ENCODE peak calls at places on chromosomes 12 and 14, in four cellular contexts. One of them, this sample, is unnamed.

GRCh38 chr12:118958520-118958919 is 22.8 kb upstream of the SRRM4 start:
- DNase-seq in IMR-90: no peak
- DNase-seq in Peyer's patch: no peak
- DNase-seq in CD8-positive, alpha-beta T cell: no peak
- DNase-seq in this sample: no peak

GRCh38 chr14:68968051-68968450 is 11.1 kb downstream of the ACTN1 start:
- DNase-seq in IMR-90: no peak
- DNase-seq in CD8-positive, alpha-beta T cell: peak; percentile 66
- DNase-seq in Peyer's patch: no peak
- DNase-seq in this sample: no peak

GRCh38 chr12:110224379-110225304 is 56.4 kb upstream of the ATP2A2 start:
- DNase-seq in CD8-positive, alpha-beta T cell: no peak
- DNase-seq in Peyer's patch: no peak
- DNase-seq in IMR-90: peak; percentile 89
- DNase-seq in this sample: no peak

GRCh38 chr12:52440821-52441319 is 6.7 kb upstream of the KRT75 start:
- DNase-seq in CD8-positive, alpha-beta T cell: no peak
- DNase-seq in Peyer's patch: no peak
- DNase-seq in IMR-90: peak; percentile 53
- DNase-seq in this sample: no peak

GRCh38 chr14:36604757-36605505 is 22.5 kb upstream of the NKX2-8 start:
- DNase-seq in CD8-positive, alpha-beta T cell: no peak
- DNase-seq in IMR-90: peak; percentile 66
- DNase-seq in Peyer's patch: no peak
- DNase-seq in this sample: no peak

GRCh38 chr12:1663440-1664132 is 27.3 kb upstream of the ADIPOR2 start:
- DNase-seq in Peyer's patch: no peak
- DNase-seq in CD8-positive, alpha-beta T cell: no peak
- DNase-seq in IMR-90: no peak
- DNase-seq in this sample: no peak

GRCh38 chr14:95272057-95272456 is 47.7 kb downstream of the CLMN start:
- DNase-seq in Peyer's patch: peak; percentile 53
- DNase-seq in IMR-90: no peak
- DNase-seq in CD8-positive, alpha-beta T cell: no peak
- DNase-seq in this sample: no peak

GRCh38 chr12:6199531-6200265 is 502 bp upstream of the CD9 start:
- DNase-seq in Peyer's patch: peak; percentile 73
- DNase-seq in IMR-90: no peak
- DNase-seq in CD8-positive, alpha-beta T cell: no peak
- DNase-seq in this sample: no peak

GRCh38 chr14:35287481-35288013 is 4.6 kb upstream of the PSMA6 start:
- DNase-seq in CD8-positive, alpha-beta T cell: no peak
- DNase-seq in Peyer's patch: no peak
- DNase-seq in IMR-90: no peak
- DNase-seq in this sample: no peak

GRCh38 chr12:12376636-12377448 is 20.0 kb downstream of the BORCS5 start:
- DNase-seq in IMR-90: peak; percentile 86
- DNase-seq in Peyer's patch: no peak
- DNase-seq in CD8-positive, alpha-beta T cell: no peak
- DNase-seq in this sample: peak; percentile 57

GRCh38 chr12:102958073-102958829 is 777 bp downstream of the ASCL1 start:
- DNase-seq in IMR-90: peak; percentile 19
- DNase-seq in Peyer's patch: no peak
- DNase-seq in CD8-positive, alpha-beta T cell: no peak
- DNase-seq in this sample: peak; percentile 86

GRCh38 chr14:41806355-41806975 is 199.8 kb downstream of the LRFN5 start:
- DNase-seq in CD8-positive, alpha-beta T cell: no peak
- DNase-seq in IMR-90: no peak
- DNase-seq in Peyer's patch: no peak
- DNase-seq in this sample: no peak

GRCh38 chr14:22047105-22047504 is 373.5 kb upstream of the OR4E1 start:
- DNase-seq in CD8-positive, alpha-beta T cell: no peak
- DNase-seq in IMR-90: no peak
- DNase-seq in Peyer's patch: no peak
- DNase-seq in this sample: no peak

GRCh38 chr14:105258846-105259245 is 10.5 kb downstream of the BTBD6 start:
- DNase-seq in Peyer's patch: no peak
- DNase-seq in IMR-90: peak; percentile 54
- DNase-seq in CD8-positive, alpha-beta T cell: no peak
- DNase-seq in this sample: no peak

GRCh38 chr12:53481957-53482586 is 17.2 kb downstream of the MAP3K12 start:
- DNase-seq in IMR-90: no peak
- DNase-seq in CD8-positive, alpha-beta T cell: no peak
- DNase-seq in Peyer's patch: no peak
- DNase-seq in this sample: no peak

GRCh38 chr12:14960548-14961465 is 594 bp downstream of the ARHGDIB start:
- DNase-seq in IMR-90: peak; percentile 36
- DNase-seq in Peyer's patch: no peak
- DNase-seq in CD8-positive, alpha-beta T cell: peak; percentile 37
- DNase-seq in this sample: peak; percentile 54

GRCh38 chr14:102525213-102526143 is 15.9 kb upstream of the ANKRD9 start:
- DNase-seq in Peyer's patch: peak; percentile 51
- DNase-seq in CD8-positive, alpha-beta T cell: no peak
- DNase-seq in IMR-90: peak; percentile 59
- DNase-seq in this sample: no peak

GRCh38 chr12:131047789-131048610 is 94.3 kb downstream of the ADGRD1 start:
- DNase-seq in Peyer's patch: peak; percentile 43
- DNase-seq in CD8-positive, alpha-beta T cell: no peak
- DNase-seq in IMR-90: no peak
- DNase-seq in this sample: no peak

GRCh38 chr12:23950775-23951391 is 1.4 kb upstream of the SOX5 start:
- DNase-seq in CD8-positive, alpha-beta T cell: no peak
- DNase-seq in IMR-90: peak; percentile 17
- DNase-seq in Peyer's patch: no peak
- DNase-seq in this sample: no peak

GRCh38 chr12:127455347-127456265 is 811.4 kb upstream of the TMEM132C start:
- DNase-seq in Peyer's patch: no peak
- DNase-seq in CD8-positive, alpha-beta T cell: no peak
- DNase-seq in IMR-90: no peak
- DNase-seq in this sample: no peak

GRCh38 chr12:52221912-52222457 is 11.1 kb upstream of the KRT7 start:
- DNase-seq in CD8-positive, alpha-beta T cell: peak; percentile 34
- DNase-seq in Peyer's patch: peak; percentile 73
- DNase-seq in IMR-90: peak; percentile 25
- DNase-seq in this sample: peak; percentile 33

GRCh38 chr12:9669534-9669933 is at the start of gene CLEC2D:
- DNase-seq in IMR-90: no peak
- DNase-seq in CD8-positive, alpha-beta T cell: no peak
- DNase-seq in Peyer's patch: no peak
- DNase-seq in this sample: peak; percentile 71

GRCh38 chr14:30005114-30005698 is 77.6 kb upstream of the PRKD1 start:
- DNase-seq in IMR-90: peak; percentile 89
- DNase-seq in CD8-positive, alpha-beta T cell: no peak
- DNase-seq in Peyer's patch: no peak
- DNase-seq in this sample: no peak

DNA sequence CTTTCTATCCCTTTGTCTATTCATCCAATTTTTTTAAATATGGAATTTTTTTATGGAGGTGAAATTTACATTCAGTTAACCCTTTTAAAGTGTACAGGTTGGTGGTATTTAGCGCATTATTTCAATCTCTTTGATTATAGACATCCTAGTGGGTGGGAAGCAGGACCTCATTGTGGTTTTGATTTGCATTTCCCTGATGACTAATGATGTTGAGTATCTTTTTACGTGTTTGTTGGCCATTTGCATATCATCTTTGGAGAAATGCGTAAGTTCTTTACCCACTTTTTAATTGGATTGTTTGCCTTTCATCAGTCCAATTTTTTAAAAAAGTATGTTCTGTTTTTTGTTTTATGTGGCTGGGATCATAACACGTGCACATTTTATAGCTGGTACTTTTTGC is 20.8 kb downstream of the PAPLN start:
- DNase-seq in Peyer's patch: no peak
- DNase-seq in CD8-positive, alpha-beta T cell: no peak
- DNase-seq in IMR-90: no peak
- DNase-seq in this sample: no peak
- H3K4me3 ChIP-seq in Peyer's patch: no peak overlapping the region
- H3K4me3 ChIP-seq in CD8-positive, alpha-beta T cell: no peak overlapping the region
- H3K4me3 ChIP-seq in IMR-90: no peak overlapping the region
- H3K4me3 ChIP-seq in this sample: no peak overlapping the region

GRCh38 chr12:4809449-4810218 is 89.4 kb downstream of the GALNT8 start:
- DNase-seq in IMR-90: no peak
- DNase-seq in Peyer's patch: no peak
- DNase-seq in CD8-positive, alpha-beta T cell: no peak
- DNase-seq in this sample: no peak

GRCh38 chr12:4809013-4809448 is 88.8 kb downstream of the GALNT8 start:
- DNase-seq in Peyer's patch: no peak
- DNase-seq in CD8-positive, alpha-beta T cell: no peak
- DNase-seq in IMR-90: no peak
- DNase-seq in this sample: peak; percentile 67

GRCh38 chr12:4812621-4813327 is 92.6 kb downstream of the GALNT8 start:
- DNase-seq in Peyer's patch: no peak
- DNase-seq in IMR-90: no peak
- DNase-seq in CD8-positive, alpha-beta T cell: no peak
- DNase-seq in this sample: no peak

GRCh38 chr12:4807813-4808212 is 87.6 kb downstream of the GALNT8 start:
- DNase-seq in Peyer's patch: no peak
- DNase-seq in IMR-90: no peak
- DNase-seq in CD8-positive, alpha-beta T cell: no peak
- DNase-seq in this sample: no peak

DNA sequence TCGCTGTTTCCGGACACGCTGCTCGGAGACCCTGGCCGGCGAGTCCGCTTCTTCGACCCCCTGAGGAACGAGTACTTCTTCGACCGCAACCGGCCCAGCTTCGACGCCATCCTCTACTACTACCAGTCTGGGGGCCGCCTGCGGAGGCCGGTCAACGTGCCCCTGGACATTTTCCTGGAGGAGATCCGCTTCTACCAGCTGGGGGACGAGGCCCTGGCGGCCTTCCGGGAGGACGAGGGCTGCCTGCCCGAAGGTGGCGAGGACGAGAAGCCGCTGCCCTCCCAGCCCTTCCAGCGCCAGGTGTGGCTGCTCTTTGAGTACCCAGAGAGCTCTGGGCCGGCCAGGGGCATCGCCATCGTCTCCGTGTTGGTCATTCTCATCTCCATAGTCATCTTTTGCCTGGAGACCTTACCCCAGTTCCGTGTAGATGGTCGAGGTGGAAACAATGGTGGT is 90.0 kb downstream of the GALNT8 start:
- DNase-seq in IMR-90: no peak
- DNase-seq in Peyer's patch: no peak
- DNase-seq in CD8-positive, alpha-beta T cell: no peak
- DNase-seq in this sample: no peak
- TF ChIP-seq CTCF in IMR-90: no peak
- TF ChIP-seq CTCF in Peyer's patch: no peak
- TF ChIP-seq CTCF in CD8-positive, alpha-beta T cell: no peak
- TF ChIP-seq CTCF in this sample: no peak

GRCh38 chr12:124547626-124548025 is 19.8 kb downstream of the NCOR2 start:
- DNase-seq in IMR-90: no peak
- DNase-seq in Peyer's patch: no peak
- DNase-seq in CD8-positive, alpha-beta T cell: no peak
- DNase-seq in this sample: no peak

GRCh38 chr12:124551268-124552144 is 15.9 kb downstream of the NCOR2 start:
- DNase-seq in Peyer's patch: peak; percentile 48
- DNase-seq in IMR-90: peak; percentile 33
- DNase-seq in CD8-positive, alpha-beta T cell: no peak
- DNase-seq in this sample: peak; percentile 53

GRCh38 chr12:124549629-124550028 is 17.8 kb downstream of the NCOR2 start:
- DNase-seq in Peyer's patch: no peak
- DNase-seq in IMR-90: no peak
- DNase-seq in CD8-positive, alpha-beta T cell: no peak
- DNase-seq in this sample: no peak

GRCh38 chr12:124550123-124551089 is 17.0 kb downstream of the NCOR2 start:
- DNase-seq in CD8-positive, alpha-beta T cell: no peak
- DNase-seq in IMR-90: no peak
- DNase-seq in Peyer's patch: no peak
- DNase-seq in this sample: no peak

GRCh38 chr12:124548854-124549378 is 18.5 kb downstream of the NCOR2 start:
- DNase-seq in IMR-90: peak; percentile 87
- DNase-seq in Peyer's patch: no peak
- DNase-seq in CD8-positive, alpha-beta T cell: no peak
- DNase-seq in this sample: no peak
- H3K4me3 ChIP-seq in IMR-90: no peak overlapping the region
- H3K4me3 ChIP-seq in Peyer's patch: no peak overlapping the region
- H3K4me3 ChIP-seq in CD8-positive, alpha-beta T cell: no peak overlapping the region
- H3K4me3 ChIP-seq in this sample: no peak overlapping the region

GRCh38 chr12:122309564-122310121 is 43.3 kb upstream of the VPS33A start:
- DNase-seq in IMR-90: peak; percentile 31
- DNase-seq in CD8-positive, alpha-beta T cell: no peak
- DNase-seq in Peyer's patch: no peak
- DNase-seq in this sample: no peak

GRCh38 chr12:122308811-122309210 is 42.5 kb upstream of the VPS33A start:
- DNase-seq in Peyer's patch: no peak
- DNase-seq in CD8-positive, alpha-beta T cell: no peak
- DNase-seq in IMR-90: peak; percentile 67
- DNase-seq in this sample: no peak

GRCh38 chr12:122303068-122303467 is 36.8 kb upstream of the VPS33A start:
- DNase-seq in IMR-90: no peak
- DNase-seq in Peyer's patch: no peak
- DNase-seq in CD8-positive, alpha-beta T cell: no peak
- DNase-seq in this sample: no peak

GRCh38 chr12:122304924-122305323 is 38.6 kb upstream of the VPS33A start:
- DNase-seq in Peyer's patch: no peak
- DNase-seq in IMR-90: peak; percentile 46
- DNase-seq in CD8-positive, alpha-beta T cell: no peak
- DNase-seq in this sample: no peak

DNA sequence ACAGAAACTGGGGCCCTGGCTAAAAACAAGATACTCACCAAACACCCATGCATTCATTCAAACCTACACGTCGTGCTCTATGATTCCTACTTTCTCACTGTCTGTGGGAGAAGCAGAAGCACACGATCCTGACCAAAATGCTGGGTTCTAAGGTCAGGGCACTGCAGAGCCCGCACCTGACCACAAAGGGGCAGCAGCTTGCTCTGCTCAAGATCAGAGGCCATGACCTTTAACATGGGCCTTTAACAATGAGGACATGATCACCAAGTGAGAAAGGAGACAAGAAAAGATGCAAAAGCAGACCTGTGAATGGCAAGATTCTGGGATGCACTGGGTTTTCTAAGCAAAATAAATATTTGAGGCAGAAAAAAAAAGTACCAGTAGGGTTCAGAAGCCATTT is 40.1 kb upstream of the VPS33A start:
- DNase-seq in IMR-90: no peak
- DNase-seq in CD8-positive, alpha-beta T cell: no peak
- DNase-seq in Peyer's patch: no peak
- DNase-seq in this sample: no peak
- TF ChIP-seq CTCF in IMR-90: no peak
- TF ChIP-seq CTCF in CD8-positive, alpha-beta T cell: no peak
- TF ChIP-seq CTCF in Peyer's patch: no peak
- TF ChIP-seq CTCF in this sample: peak; percentile 38

GRCh38 chr14:34027990-34028490 is 77.2 kb upstream of the EGLN3 start:
- DNase-seq in CD8-positive, alpha-beta T cell: no peak
- DNase-seq in Peyer's patch: no peak
- DNase-seq in IMR-90: no peak
- DNase-seq in this sample: no peak
- H3K4me3 ChIP-seq in CD8-positive, alpha-beta T cell: no peak overlapping the region
- H3K4me3 ChIP-seq in Peyer's patch: no peak overlapping the region
- H3K4me3 ChIP-seq in IMR-90: no peak overlapping the region
- H3K4me3 ChIP-seq in this sample: no peak overlapping the region

This sample was measured in GM06990.